ENCODE peak calls at places on chromosomes 7 and 10, in seven cellular contexts. V is K562, F is ovary, H is GM12878, B is tibial nerve, M is upper lobe of left lung, L is stomach. G is an unnamed sample.
A peak's percentile ranks its signal among the peaks of the same experiment; 100 is the strongest.

GRCh38 chr10:115854740-115855435 is 418.1 kb downstream of the GFRA1 start:
- DNase-seq in H (no peak), M (no peak), V (no peak), L (no peak), F (no peak), B (no peak), G (no peak)

GRCh38 chr10:118234654-118235053 is 107.5 kb downstream of the FAM204A start:
- DNase-seq in V (no peak), L (no peak), H (no peak), B (peak; percentile 12), F (no peak), M (no peak), G (no peak)

GRCh38 chr10:132702601-132703304 is 83.2 kb downstream of the NKX6-2 start:
- DNase-seq in H (no peak), L (no peak), M (no peak), B (no peak), V (no peak), F (no peak), G (peak; percentile 75)

GRCh38 chr7:111835066-111835465 is 272.8 kb upstream of the IMMP2L start:
- DNase-seq in F (no peak), B (no peak), V (no peak), M (no peak), L (no peak), H (no peak), G (no peak)

GRCh38 chr7:30206942-30207341 is 72.2 kb downstream of the MTURN start:
- DNase-seq in V (no peak), F (no peak), B (no peak), H (no peak), M (no peak), L (no peak), G (no peak)

GRCh38 chr7:152527610-152528032 is 91.8 kb upstream of the KMT2C start:
- DNase-seq in H (no peak), V (no peak), M (no peak), B (no peak), F (no peak), L (no peak), G (no peak)

GRCh38 chr7:16178069-16178468 is 243.3 kb downstream of the CRPPA start:
- DNase-seq in F (no peak), L (no peak), H (no peak), B (no peak), V (no peak), M (no peak), G (no peak)

GRCh38 chr10:93568105-93568390 is 1.6 kb downstream of the FFAR4 start:
- DNase-seq in B (no peak), H (no peak), M (no peak), L (no peak), F (no peak), V (no peak), G (no peak)

GRCh38 chr7:31811650-31812461 is 124.8 kb downstream of the PPP1R17 start:
- DNase-seq in B (peak; percentile 25), L (no peak), M (peak; percentile 26), H (peak; percentile 58), V (no peak), F (no peak), G (no peak)

GRCh38 chr7:30196408-30196807 is 61.6 kb downstream of the MTURN start:
- DNase-seq in M (no peak), L (no peak), B (no peak), F (no peak), V (no peak), H (no peak), G (no peak)

GRCh38 chr10:68684413-68684812 is 36.6 kb upstream of the CCAR1 start:
- DNase-seq in B (no peak), F (no peak), V (no peak), M (no peak), H (peak; percentile 0), L (no peak), G (no peak)

GRCh38 chr7:158838238-158838637 is 8.9 kb upstream of the ESYT2 start:
- DNase-seq in V (no peak), B (no peak), H (no peak), M (no peak), F (no peak), L (no peak), G (no peak)

GRCh38 chr7:94367940-94368339 is 26.8 kb upstream of the COL1A2 start:
- DNase-seq in M (peak; percentile 21), F (no peak), B (no peak), H (no peak), L (no peak), V (no peak), G (no peak)

GRCh38 chr7:16891874-16892620 is 10.3 kb upstream of the AGR3 start:
- DNase-seq in M (no peak), F (no peak), H (no peak), V (no peak), B (no peak), L (no peak), G (no peak)

GRCh38 chr7:20302866-20303265 is 27.8 kb upstream of the ITGB8 start:
- DNase-seq in F (no peak), V (no peak), B (no peak), M (no peak), L (no peak), H (no peak), G (no peak)

GRCh38 chr7:152501506-152501905 is 65.7 kb upstream of the KMT2C start:
- DNase-seq in B (no peak), H (no peak), M (no peak), L (no peak), F (no peak), V (no peak), G (no peak)

DNA sequence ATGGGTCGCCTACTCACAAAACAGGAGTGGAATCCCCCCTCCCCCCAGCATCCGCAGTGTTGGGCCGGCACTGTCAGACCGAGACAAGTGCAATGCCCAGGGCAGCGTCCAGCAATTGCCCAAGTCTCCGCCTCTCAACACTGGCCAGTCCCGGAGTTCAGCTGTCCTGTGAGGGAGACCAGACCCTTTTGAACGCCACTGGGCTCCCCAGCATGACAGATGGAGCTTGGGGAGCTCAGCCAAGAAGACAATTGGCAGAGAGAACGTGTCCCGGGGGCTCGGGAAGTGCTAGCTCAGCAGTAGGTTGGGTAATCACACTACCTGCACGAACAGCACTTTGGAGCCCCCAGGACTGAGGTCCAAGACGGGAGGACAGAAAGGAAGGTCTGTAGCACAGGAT is 4.7 kb downstream of the COPS6 start:
- DNase-seq in B (no peak), M (no peak), H (no peak), V (no peak), F (no peak), L (no peak), G (no peak)
- H3K36me3 ChIP-seq in B (peaks cover 85% of the 10 kb centered on the region), M (peaks cover 62% of the 10 kb centered on the region), H (peaks cover 56% of the 10 kb centered on the region), V (peaks cover 87% of the 10 kb centered on the region), F (no peaks in the 10 kb centered on the region), L (peaks cover 80% of the 10 kb centered on the region), G (peaks cover 82% of the 10 kb centered on the region)

GRCh38 chr7:22728416-22729029 is 1.5 kb downstream of the IL6 start:
- DNase-seq in F (no peak), H (no peak), L (no peak), V (peak; percentile 63), B (no peak), M (no peak), G (no peak)

GRCh38 chr7:22726345-22726848 is 603 bp upstream of the IL6 start:
- DNase-seq in B (peak; percentile 43), F (peak; percentile 45), M (peak; percentile 59), H (no peak), V (peak; percentile 89), L (peak; percentile 34), G (no peak)

GRCh38 chr7:22729180-22729579 is 2.2 kb downstream of the IL6 start:
- DNase-seq in L (no peak), M (no peak), H (no peak), F (no peak), V (no peak), B (no peak), G (no peak)

GRCh38 chr7:22725585-22725984 is 1.4 kb upstream of the IL6 start:
- DNase-seq in H (no peak), B (no peak), L (no peak), M (no peak), F (no peak), V (peak; percentile 72), G (no peak)

DNA sequence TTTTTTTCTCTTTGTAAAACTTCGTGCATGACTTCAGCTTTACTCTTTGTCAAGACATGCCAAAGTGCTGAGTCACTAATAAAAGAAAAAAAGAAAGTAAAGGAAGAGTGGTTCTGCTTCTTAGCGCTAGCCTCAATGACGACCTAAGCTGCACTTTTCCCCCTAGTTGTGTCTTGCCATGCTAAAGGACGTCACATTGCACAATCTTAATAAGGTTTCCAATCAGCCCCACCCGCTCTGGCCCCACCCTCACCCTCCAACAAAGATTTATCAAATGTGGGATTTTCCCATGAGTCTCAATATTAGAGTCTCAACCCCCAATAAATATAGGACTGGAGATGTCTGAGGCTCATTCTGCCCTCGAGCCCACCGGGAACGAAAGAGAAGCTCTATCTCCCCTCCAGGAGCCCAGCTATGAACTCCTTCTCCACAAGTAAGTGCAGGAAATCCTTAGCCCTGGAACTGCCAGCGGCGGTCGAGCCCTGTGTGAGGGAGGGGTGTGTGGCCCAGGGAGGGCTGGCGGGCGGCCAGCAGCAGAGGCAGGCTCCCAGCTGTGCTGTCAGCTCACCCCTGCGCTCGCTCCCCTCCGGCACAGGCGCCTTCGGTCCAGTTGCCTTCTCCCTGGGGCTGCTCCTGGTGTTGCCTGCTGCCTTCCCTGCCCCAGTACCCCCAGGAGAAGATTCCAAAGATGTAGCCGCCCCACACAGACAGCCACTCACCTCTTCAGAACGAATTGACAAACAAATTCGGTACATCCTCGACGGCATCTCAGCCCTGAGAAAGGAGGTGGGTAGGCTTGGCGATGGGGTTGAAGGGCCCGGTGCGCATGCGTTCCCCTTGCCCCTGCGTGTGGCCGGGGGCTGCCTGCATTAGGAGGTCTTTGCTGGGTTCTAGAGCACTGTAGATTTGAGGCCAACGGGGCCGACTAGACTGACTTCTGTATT is at the start of gene IL6:
- DNase-seq in M (peak; percentile 81), V (peak; percentile 90), F (peak; percentile 88), H (no peak), L (peak; percentile 58), B (peak; percentile 56), G (peak; percentile 85)
- H3K4me1 ChIP-seq in M (peaks cover 75% of the 10 kb centered on the region), V (peaks cover 58% of the 10 kb centered on the region), F (no peaks in the 10 kb centered on the region), H (peaks cover 5% of the 10 kb centered on the region), L (peaks cover 57% of the 10 kb centered on the region), B (peaks cover 26% of the 10 kb centered on the region), G (peaks cover 46% of the 10 kb centered on the region)

GRCh38 chr7:50622821-50623220 is 57.6 kb upstream of the DDC start:
- DNase-seq in B (no peak), L (no peak), V (no peak), F (no peak), H (no peak), M (no peak), G (no peak)
- TF ChIP-seq EP300 in B (no peak), L (no peak), V (no peak), F (no peak), H (no peak), M (no peak), G (no peak)

DNA sequence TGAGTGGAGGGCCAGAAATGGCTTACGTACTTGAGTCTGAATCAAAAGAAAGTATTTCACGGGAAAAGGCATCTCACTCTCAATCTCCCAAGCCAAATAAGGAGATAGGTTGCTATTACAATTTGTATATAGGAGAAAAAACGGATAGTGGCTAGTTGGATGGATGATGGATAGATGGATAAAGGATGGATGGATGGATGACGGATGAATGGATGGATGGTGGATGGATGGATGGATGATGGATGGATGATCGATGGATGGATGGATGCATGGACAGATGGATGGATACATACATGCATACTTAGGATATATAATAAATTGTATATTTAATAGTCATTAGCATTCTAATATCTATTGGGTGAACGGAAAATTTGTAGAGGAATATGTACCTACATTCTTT is 82.2 kb upstream of the NRP1 start:
- DNase-seq in M (no peak), H (no peak), V (no peak), L (no peak), B (no peak), F (no peak), G (no peak)
- H3K36me3 ChIP-seq in M (no peaks in the 10 kb centered on the region), H (no peaks in the 10 kb centered on the region), V (no peaks in the 10 kb centered on the region), L (no peaks in the 10 kb centered on the region), B (no peaks in the 10 kb centered on the region), F (no peaks in the 10 kb centered on the region), G (no peaks in the 10 kb centered on the region)